ENCODE peak calls at places on chromosomes 5 and 9, in eight cellular contexts. U is A549, F is ovary, A is IMR-90, Y is foreskin fibroblast, K is psoas muscle, B is brain microvascular endothelial cell, I is tibial artery. C is an unnamed sample.

GRCh38 chr9:93190656-93191353 is 6.9 kb downstream of the WNK2 start:
- DNase-seq in F (no peak), Y (no peak), K (no peak), I (no peak), U (no peak), A (no peak), B (no peak), C (no peak)

GRCh38 chr9:130932220-130933069 is 6.6 kb downstream of the FIBCD1 start:
- DNase-seq in B (no peak), Y (peak), A (peak), U (no peak), K (peak), I (no peak), F (peak), C (no peak)

GRCh38 chr5:129400395-129400983 is 59.6 kb upstream of the ADAMTS19 start:
- DNase-seq in Y (no peak), B (no peak), U (no peak), K (no peak), I (no peak), F (no peak), A (no peak), C (peak)

GRCh38 chr9:114355821-114356220 is 26.2 kb downstream of the ORM2 start:
- DNase-seq in F (no peak), I (no peak), U (no peak), Y (no peak), K (no peak), A (no peak), B (no peak), C (no peak)

GRCh38 chr5:45847877-45848276 is 151.7 kb upstream of the HCN1 start:
- DNase-seq in U (no peak), A (no peak), F (no peak), Y (no peak), I (no peak), K (no peak), B (no peak), C (no peak)

GRCh38 chr5:119828536-119828935 is 199.2 kb downstream of the FAM170A start:
- DNase-seq in K (no peak), A (no peak), I (no peak), F (no peak), U (no peak), B (no peak), Y (peak), C (no peak)

GRCh38 chr5:33370135-33370472 is 70.7 kb upstream of the TARS1 start:
- DNase-seq in I (no peak), B (peak), A (peak), K (no peak), Y (peak), U (no peak), F (no peak), C (peak)

GRCh38 chr5:9239071-9239470 is 306.8 kb downstream of the SEMA5A start:
- DNase-seq in A (peak), F (no peak), K (no peak), Y (peak), U (no peak), B (peak), I (no peak), C (peak)

GRCh38 chr5:169875091-169875727 is 105.1 kb downstream of the INSYN2B start:
- DNase-seq in U (no peak), A (peak), F (no peak), B (no peak), I (peak), K (no peak), Y (peak), C (peak)

GRCh38 chr9:94613003-94613402 is 19.4 kb upstream of the FBP2 start:
- DNase-seq in F (no peak), I (no peak), A (no peak), B (no peak), U (no peak), K (no peak), Y (no peak), C (peak)

GRCh38 chr5:56914678-56915077 is 5.3 kb downstream of the SETD9 start:
- DNase-seq in F (no peak), K (no peak), A (no peak), U (no peak), B (no peak), I (no peak), Y (no peak), C (no peak)

GRCh38 chr5:136081192-136081591 is 51.5 kb upstream of the SMAD5 start:
- DNase-seq in I (no peak), B (no peak), A (no peak), F (no peak), K (no peak), Y (no peak), U (no peak), C (no peak)

GRCh38 chr5:157857821-157858526 is 971 bp downstream of the CLINT1 start:
- DNase-seq in A (peak), U (no peak), B (no peak), F (no peak), K (no peak), I (no peak), Y (no peak), C (no peak)

GRCh38 chr5:134543820-134544692 is 18.6 kb downstream of the JADE2 start:
- DNase-seq in U (no peak), K (peak), I (no peak), B (no peak), A (no peak), Y (no peak), F (no peak), C (no peak)

GRCh38 chr5:135191084-135191826 is 157.2 kb upstream of the PITX1 start:
- DNase-seq in F (peak), U (peak), Y (peak), A (peak), K (peak), B (peak), I (peak), C (peak)

GRCh38 chr5:148961261-148962199 is 101.3 kb downstream of the SH3TC2 start:
- DNase-seq in B (no peak), U (no peak), I (no peak), Y (no peak), F (no peak), K (no peak), A (peak), C (peak)

GRCh38 chr5:5341531-5342292 is 80.8 kb upstream of the ICE1 start:
- DNase-seq in U (no peak), F (no peak), B (no peak), Y (peak), I (no peak), A (no peak), K (no peak), C (no peak)

GRCh38 chr9:109986423-109987055 is 206.5 kb downstream of the PALM2AKAP2 start:
- DNase-seq in F (no peak), A (peak), I (no peak), K (no peak), U (peak), Y (peak), B (peak), C (peak)

GRCh38 chr9:101443358-101443757 is 7.8 kb upstream of the ALDOB start:
- DNase-seq in A (no peak), K (peak), U (no peak), F (no peak), B (no peak), I (no peak), Y (no peak), C (no peak)

GRCh38 chr9:35659340-35659739 is 1.2 kb downstream of the CCDC107 start:
- DNase-seq in Y (peak), I (peak), A (peak), K (no peak), F (no peak), B (peak), U (no peak), C (peak)

GRCh38 chr9:117073539-117074336 is 341.1 kb downstream of the ASTN2 start:
- DNase-seq in Y (no peak), I (no peak), B (peak), U (peak), A (no peak), K (no peak), F (no peak), C (peak)

GRCh38 chr9:5549671-5550650 is 39.6 kb downstream of the PDCD1LG2 start:
- DNase-seq in B (peak), U (no peak), A (peak), K (no peak), F (no peak), I (no peak), Y (peak), C (peak)

GRCh38 chr9:35835216-35835604 is 6.2 kb downstream of the TMEM8B start:
- DNase-seq in A (no peak), U (no peak), B (no peak), K (no peak), F (no peak), Y (no peak), I (no peak), C (no peak)

GRCh38 chr5:133912951-133913350 is 55.5 kb downstream of the C5orf15 start:
- DNase-seq in Y (no peak), A (no peak), I (no peak), U (no peak), K (no peak), F (no peak), B (no peak), C (no peak)

GRCh38 chr5:106759581-106759980 is 911.2 kb downstream of the EFNA5 start:
- DNase-seq in U (peak), K (no peak), A (peak), Y (peak), I (no peak), F (no peak), B (peak), C (peak)

GRCh38 chr9:111148390-111148993 is 110.2 kb upstream of the LPAR1 start:
- DNase-seq in K (no peak), F (no peak), I (no peak), B (peak), U (no peak), A (peak), Y (peak), C (peak)

GRCh38 chr5:179907570-179908324 is at the start of gene TBC1D9B:
- DNase-seq in I (peak), A (peak), K (peak), B (no peak), Y (peak), U (peak), F (peak), C (peak)

GRCh38 chr5:115072266-115073056 is 97.2 kb downstream of the TRIM36 start:
- DNase-seq in K (no peak), U (no peak), F (no peak), Y (no peak), B (no peak), A (no peak), I (no peak), C (no peak)

GRCh38 chr5:95823738-95824609 is 1.4 kb upstream of the GLRX start:
- DNase-seq in B (peak), K (peak), U (peak), F (peak), A (peak), I (peak), Y (peak), C (peak)

GRCh38 chr5:144120781-144121180 is 49.7 kb downstream of the YIPF5 start:
- DNase-seq in F (no peak), U (no peak), A (no peak), I (no peak), K (no peak), Y (no peak), B (no peak), C (no peak)

GRCh38 chr9:995192-995591 is 18.7 kb downstream of the DMRT3 start:
- DNase-seq in Y (no peak), B (no peak), F (no peak), A (no peak), U (no peak), K (no peak), I (no peak), C (no peak)

GRCh38 chr5:22079002-22079401 is 774.1 kb downstream of the CDH12 start:
- DNase-seq in B (no peak), A (no peak), F (no peak), U (no peak), K (no peak), I (no peak), Y (no peak), C (no peak)

DNA sequence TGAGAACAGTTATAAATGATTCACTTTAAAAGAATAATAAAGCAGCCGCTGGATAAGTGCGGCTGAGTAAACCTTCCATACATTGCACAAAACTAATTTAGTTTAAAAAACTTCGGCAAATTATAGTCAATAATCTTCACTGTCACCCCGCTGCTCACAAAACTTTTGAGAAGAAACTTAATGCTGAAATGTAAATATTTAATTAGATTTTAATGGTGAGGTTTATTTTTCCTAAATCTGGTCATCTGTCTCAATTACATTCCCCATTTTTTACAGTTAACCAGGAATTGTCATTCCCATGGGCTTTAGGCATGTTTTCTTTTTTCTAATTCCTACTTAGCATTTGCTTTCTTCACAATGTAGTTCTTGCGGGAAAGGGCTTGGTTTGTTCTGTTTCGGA is 169.8 kb downstream of the CAAP1 start:
- DNase-seq in U (no peak), K (no peak), A (no peak), I (no peak), F (no peak), B (no peak), Y (no peak), C (no peak)
- TF ChIP-seq CTCF in U (no peak), K (no peak), A (no peak), I (no peak), F (no peak), B (no peak), Y (no peak), C (no peak)

GRCh38 chr9:98745470-98745869 is 36.7 kb upstream of the GABBR2 start:
- DNase-seq in Y (no peak), F (no peak), I (no peak), B (no peak), A (no peak), K (no peak), U (no peak), C (no peak)
- H3K4me3 ChIP-seq in Y (no peak), F (no peak), I (no peak), B (no peak), A (no peak), K (no peak), U (no peak), C (no peak)

GRCh38 chr5:124065508-124065907 is 553.5 kb downstream of the CSNK1G3 start:
- DNase-seq in I (no peak), B (no peak), K (no peak), A (no peak), Y (peak), U (no peak), F (no peak), C (no peak)
- TF ChIP-seq CTCF in I (no peak), B (no peak), K (no peak), A (no peak), Y (no peak), U (no peak), F (no peak), C (no peak)

GRCh38 chr9:125701351-125701750 is 5.7 kb downstream of the MAPKAP1 start:
- DNase-seq in U (no peak), I (no peak), F (no peak), B (peak), A (peak), K (no peak), Y (peak), C (peak)
- H3K4me3 ChIP-seq in U (no peak), I (no peak), F (no peak), B (no peak), A (no peak), K (no peak), Y (no peak), C (no peak)

DNA sequence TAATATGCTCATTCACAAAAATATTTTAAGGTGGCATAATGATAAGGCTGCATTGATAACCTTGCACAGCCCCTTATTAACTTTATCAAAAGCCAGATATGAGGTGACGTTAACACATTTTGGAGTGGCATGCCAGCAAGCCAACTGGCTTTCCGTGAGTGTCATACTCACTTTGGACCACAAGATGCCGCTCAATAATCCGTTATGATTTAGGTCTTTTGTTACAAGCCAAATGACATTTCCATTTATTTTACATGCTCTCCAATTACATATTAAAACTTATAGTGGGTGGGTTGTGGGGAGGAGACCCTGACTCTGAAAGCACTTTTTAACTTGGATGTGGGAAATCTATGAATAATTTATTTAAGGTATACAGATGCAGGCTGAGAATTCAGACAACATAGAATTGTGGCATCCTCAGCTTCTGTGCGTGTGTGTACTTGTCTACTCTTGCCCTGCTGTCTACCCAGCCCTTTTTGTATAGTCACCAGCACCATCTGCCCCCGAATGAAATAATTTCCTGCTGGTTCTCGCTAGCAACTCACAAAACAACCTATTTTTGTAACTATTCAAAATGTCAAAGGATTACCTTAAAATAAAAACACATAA is 305.1 kb downstream of the PSAT1 start:
- DNase-seq in I (no peak), U (peak), B (peak), K (no peak), A (peak), F (no peak), Y (peak), C (peak)
- TF ChIP-seq CTCF in I (peak), U (peak), B (peak), K (peak), A (peak), F (peak), Y (peak), C (peak)

GRCh38 chr9:70410368-70410767 is 4.1 kb downstream of the KLF9 start:
- DNase-seq in A (peak), K (no peak), U (no peak), B (no peak), Y (peak), I (no peak), F (no peak), C (peak)

GRCh38 chr9:70409800-70410199 is 4.7 kb downstream of the KLF9 start:
- DNase-seq in B (no peak), F (no peak), Y (no peak), U (no peak), K (no peak), I (no peak), A (no peak), C (no peak)

GRCh38 chr9:70411141-70411929 is 3.1 kb downstream of the KLF9 start:
- DNase-seq in A (peak), K (peak), F (peak), B (peak), U (no peak), Y (peak), I (peak), C (peak)

GRCh38 chr9:70408393-70409040 is 5.9 kb downstream of the KLF9 start:
- DNase-seq in F (no peak), A (no peak), K (no peak), I (no peak), U (no peak), B (no peak), Y (no peak), C (peak)

GRCh38 chr9:70409280-70409679 is 5.2 kb downstream of the KLF9 start:
- DNase-seq in I (no peak), B (no peak), U (no peak), A (no peak), Y (no peak), F (no peak), K (no peak), C (no peak)
- H3K4me3 ChIP-seq in I (peak), B (no peak), U (no peak), A (no peak), Y (no peak), F (peak), K (peak), C (peak)

GRCh38 chr9:91163441-91163772 is 198.3 kb downstream of the AUH start:
- DNase-seq in U (no peak), B (no peak), K (no peak), I (no peak), Y (no peak), F (no peak), A (no peak), C (no peak)

GRCh38 chr9:91160599-91161464 is 200.9 kb downstream of the AUH start:
- DNase-seq in A (no peak), K (no peak), I (no peak), Y (no peak), U (no peak), F (peak), B (no peak), C (no peak)

GRCh38 chr9:91161465-91162275 is 200.0 kb downstream of the AUH start:
- DNase-seq in K (no peak), I (no peak), U (no peak), A (no peak), F (no peak), Y (no peak), B (no peak), C (no peak)

GRCh38 chr9:91162784-91163440 is 198.8 kb downstream of the AUH start:
- DNase-seq in K (no peak), I (peak), B (no peak), F (no peak), Y (no peak), A (no peak), U (no peak), C (no peak)

GRCh38 chr9:91162311-91162710 is 199.4 kb downstream of the AUH start:
- DNase-seq in I (no peak), Y (peak), U (no peak), A (peak), F (no peak), K (no peak), B (peak), C (no peak)
- TF ChIP-seq CTCF in I (no peak), Y (no peak), U (no peak), A (no peak), F (no peak), K (no peak), B (no peak), C (no peak)

GRCh38 chr5:173238312-173239232 is 3.6 kb upstream of the NKX2-5 start:
- DNase-seq in Y (peak), I (no peak), K (no peak), B (no peak), U (no peak), F (no peak), A (no peak), C (no peak)
- H3K4me3 ChIP-seq in Y (peak), I (no peak), K (peak), B (peak), U (peak), F (no peak), A (no peak), C (no peak)

GRCh38 chr9:74784506-74784905 is 103.2 kb downstream of the TRPM6 start:
- DNase-seq in U (no peak), I (no peak), Y (peak), A (peak), B (no peak), K (no peak), F (no peak), C (no peak)

DNA sequence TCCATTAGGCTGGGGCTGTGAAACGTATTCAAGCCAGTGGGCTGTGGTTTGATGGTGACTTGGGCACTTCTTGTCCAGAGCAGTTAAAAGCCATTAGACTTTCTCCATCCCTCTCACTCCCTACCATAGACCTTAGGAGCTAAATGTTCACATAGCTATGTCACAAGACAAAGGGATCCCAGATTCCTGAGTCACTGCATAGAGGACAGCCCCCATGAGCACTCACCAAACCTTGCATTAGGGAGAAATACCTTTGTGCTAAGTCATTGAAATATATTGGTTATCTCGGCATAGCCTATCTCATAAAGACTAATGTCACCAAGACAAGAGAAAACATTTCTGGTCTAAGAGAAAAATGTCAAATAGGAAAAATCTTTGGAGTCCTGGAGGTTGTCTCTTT is 104.3 kb downstream of the TRPM6 start:
- DNase-seq in I (no peak), U (peak), F (no peak), K (no peak), A (peak), B (peak), Y (peak), C (peak)
- TF ChIP-seq CTCF in I (no peak), U (no peak), F (no peak), K (no peak), A (no peak), B (no peak), Y (no peak), C (no peak)

GRCh38 chr9:126360073-126360472 is 33.4 kb downstream of the MVB12B start:
- DNase-seq in B (no peak), Y (no peak), A (no peak), F (no peak), U (no peak), K (no peak), I (no peak), C (no peak)

GRCh38 chr9:126365780-126366179 is 39.2 kb downstream of the MVB12B start:
- DNase-seq in Y (no peak), B (no peak), K (no peak), A (no peak), U (no peak), I (no peak), F (no peak), C (no peak)

GRCh38 chr9:126361810-126362238 is 35.2 kb downstream of the MVB12B start:
- DNase-seq in U (no peak), F (no peak), Y (no peak), K (no peak), I (no peak), A (no peak), B (no peak), C (no peak)

GRCh38 chr9:126363847-126364671 is 37.4 kb downstream of the MVB12B start:
- DNase-seq in B (no peak), K (no peak), I (no peak), F (no peak), U (peak), A (peak), Y (peak), C (peak)

GRCh38 chr9:126363250-126363649 is 36.6 kb downstream of the MVB12B start:
- DNase-seq in U (no peak), Y (no peak), F (no peak), K (no peak), A (no peak), B (no peak), I (no peak), C (no peak)
- H3K4me3 ChIP-seq in U (no peak), Y (no peak), F (no peak), K (no peak), A (no peak), B (no peak), I (no peak), C (no peak)

C was measured in cardiac fibroblast.